ENCODE peak calls at places on chromosomes 13 and 19, in four cellular contexts. M is activated CD8-positive, alpha-beta memory T cell treated with anti-CD3 and anti-CD28 coated beads for 1 hour; C is Daoy; S is ELR. F is an unnamed sample.

GRCh38 chr13:48828962-48829405 is 146.7 kb upstream of the FNDC3A start:
- DNase-seq in M (no peak), C (peak), S (peak), F (peak)

GRCh38 chr13:41059466-41059865 is 1.8 kb upstream of the WBP4 start:
- DNase-seq in M (no peak), C (no peak), S (no peak), F (peak)

GRCh38 chr19:32436692-32437091 is 31.1 kb downstream of the DPY19L3 start:
- DNase-seq in M (no peak), C (no peak), S (no peak), F (no peak)

GRCh38 chr19:41324231-41324702 is 14.3 kb downstream of the CCDC97 start:
- DNase-seq in M (no peak), C (peak), S (peak), F (no peak)

GRCh38 chr13:99862243-99862642 is 109.3 kb downstream of the ZIC5 start:
- DNase-seq in M (no peak), C (no peak), S (no peak), F (no peak)

GRCh38 chr19:44112802-44113137 is 429 bp upstream of the ZNF225 start:
- DNase-seq in M (no peak), C (no peak), S (no peak), F (no peak)

GRCh38 chr19:17616961-17617806 is 61.7 kb downstream of the COLGALT1 start:
- DNase-seq in M (no peak), C (peak), S (peak), F (peak)

GRCh38 chr19:45406957-45407375 is 522 bp downstream of the POLR1G start:
- DNase-seq in M (no peak), C (peak), S (peak), F (no peak)

GRCh38 chr19:662962-663681 is at the start of gene RNF126:
- DNase-seq in M (peak), C (peak), S (peak), F (peak)

GRCh38 chr19:11382898-11383705 is 1.0 kb downstream of the EPOR start:
- DNase-seq in M (no peak), C (peak), S (peak), F (no peak)

GRCh38 chr19:1364070-1364719 is 19.5 kb upstream of the NDUFS7 start:
- DNase-seq in M (no peak), C (no peak), S (peak), F (no peak)

GRCh38 chr13:51342706-51343105 is 3.2 kb downstream of the SERPINE3 start:
- DNase-seq in M (no peak), C (no peak), S (peak), F (no peak)

GRCh38 chr13:45331981-45332830 is 8.8 kb downstream of the TPT1 start:
- DNase-seq in M (no peak), C (peak), S (peak), F (peak)

GRCh38 chr19:16824658-16825311 is 4.4 kb upstream of the SIN3B start:
- DNase-seq in M (no peak), C (peak), S (peak), F (peak)

GRCh38 chr19:48609571-48610108 is 3.1 kb downstream of the SPACA4 start:
- DNase-seq in M (no peak), C (no peak), S (no peak), F (no peak)

GRCh38 chr19:17107546-17108452 is 32.2 kb downstream of the MYO9B start:
- DNase-seq in M (no peak), C (peak), S (peak), F (peak)